ENCODE peak calls at places on chromosome 4, in five cellular contexts. One of them, this sample, is unnamed.

GRCh38 chr4:151643564-151643963 is 117.2 kb downstream of the GATB start:
- DNase-seq in A172: no peak
- DNase-seq in GM10248: no peak
- DNase-seq in amniotic stem cell: no peak
- DNase-seq in esophagus muscularis mucosa: no peak
- DNase-seq in this sample: no peak

GRCh38 chr4:3406431-3406830 is 35.3 kb upstream of the HGFAC start:
- DNase-seq in esophagus muscularis mucosa: no peak
- DNase-seq in A172: no peak
- DNase-seq in amniotic stem cell: no peak
- DNase-seq in GM10248: no peak
- DNase-seq in this sample: no peak

GRCh38 chr4:104811727-104812126 is 317.0 kb upstream of the CXXC4 start:
- DNase-seq in amniotic stem cell: no peak
- DNase-seq in esophagus muscularis mucosa: no peak
- DNase-seq in GM10248: no peak
- DNase-seq in A172: no peak
- DNase-seq in this sample: no peak

GRCh38 chr4:68865760-68866159 is 50.0 kb downstream of the UGT2B10 start:
- DNase-seq in GM10248: no peak
- DNase-seq in amniotic stem cell: no peak
- DNase-seq in esophagus muscularis mucosa: no peak
- DNase-seq in A172: no peak
- DNase-seq in this sample: no peak

GRCh38 chr4:16884673-16885460 is 13.6 kb downstream of the LDB2 start:
- DNase-seq in esophagus muscularis mucosa: no peak
- DNase-seq in GM10248: no peak
- DNase-seq in amniotic stem cell: no peak
- DNase-seq in A172: no peak
- DNase-seq in this sample: no peak

GRCh38 chr4:86099348-86099747 is 260.5 kb downstream of the MAPK10 start:
- DNase-seq in A172: no peak
- DNase-seq in amniotic stem cell: no peak
- DNase-seq in GM10248: no peak
- DNase-seq in esophagus muscularis mucosa: no peak
- DNase-seq in this sample: no peak

GRCh38 chr4:42710329-42710728 is 53.4 kb upstream of the ATP8A1 start:
- DNase-seq in amniotic stem cell: no peak
- DNase-seq in esophagus muscularis mucosa: no peak
- DNase-seq in GM10248: no peak
- DNase-seq in A172: no peak
- DNase-seq in this sample: no peak

GRCh38 chr4:181181331-181181730 is 1061.9 kb upstream of the TENM3 start:
- DNase-seq in amniotic stem cell: no peak
- DNase-seq in GM10248: no peak
- DNase-seq in A172: no peak
- DNase-seq in esophagus muscularis mucosa: no peak
- DNase-seq in this sample: no peak